ENCODE peak calls at places on chromosomes 16 and 17, in eight cellular contexts. One of them, this sample, is unnamed.

GRCh38 chr17:15659663-15660062 is 24.4 kb downstream of the TRIM16 start:
- DNase-seq in OCI-LY7: no peak
- DNase-seq in A549: no peak
- DNase-seq in Calu3: peak
- DNase-seq in PC-9: peak
- DNase-seq in psoas muscle: no peak
- DNase-seq in endothelial cell: no peak
- DNase-seq in CD4-positive, alpha-beta T cell: no peak
- DNase-seq in this sample: no peak

GRCh38 chr16:518858-519257 is 8.7 kb upstream of the CAPN15 start:
- DNase-seq in endothelial cell: no peak
- DNase-seq in Calu3: no peak
- DNase-seq in OCI-LY7: no peak
- DNase-seq in psoas muscle: no peak
- DNase-seq in CD4-positive, alpha-beta T cell: no peak
- DNase-seq in PC-9: no peak
- DNase-seq in A549: no peak
- DNase-seq in this sample: no peak

GRCh38 chr17:7589204-7589868 is 558 bp downstream of the SOX15 start:
- DNase-seq in Calu3: no peak
- DNase-seq in CD4-positive, alpha-beta T cell: peak
- DNase-seq in OCI-LY7: peak
- DNase-seq in PC-9: peak
- DNase-seq in psoas muscle: peak
- DNase-seq in endothelial cell: peak
- DNase-seq in A549: no peak
- DNase-seq in this sample: peak

GRCh38 chr17:72259977-72260376 is 139.2 kb downstream of the SOX9 start:
- DNase-seq in Calu3: no peak
- DNase-seq in endothelial cell: no peak
- DNase-seq in CD4-positive, alpha-beta T cell: no peak
- DNase-seq in PC-9: no peak
- DNase-seq in A549: no peak
- DNase-seq in OCI-LY7: no peak
- DNase-seq in psoas muscle: no peak
- DNase-seq in this sample: no peak

GRCh38 chr16:59192551-59193199 is 458.6 kb upstream of the GOT2 start:
- DNase-seq in endothelial cell: peak
- DNase-seq in PC-9: peak
- DNase-seq in Calu3: peak
- DNase-seq in A549: no peak
- DNase-seq in psoas muscle: no peak
- DNase-seq in CD4-positive, alpha-beta T cell: no peak
- DNase-seq in OCI-LY7: peak
- DNase-seq in this sample: no peak

GRCh38 chr16:48203974-48204824 is 39.9 kb upstream of the LONP2 start:
- DNase-seq in CD4-positive, alpha-beta T cell: no peak
- DNase-seq in PC-9: no peak
- DNase-seq in A549: no peak
- DNase-seq in OCI-LY7: no peak
- DNase-seq in Calu3: peak
- DNase-seq in psoas muscle: no peak
- DNase-seq in endothelial cell: no peak
- DNase-seq in this sample: no peak

GRCh38 chr16:68538880-68539701 is at the start of gene ZFP90:
- DNase-seq in OCI-LY7: peak
- DNase-seq in PC-9: peak
- DNase-seq in psoas muscle: peak
- DNase-seq in A549: peak
- DNase-seq in CD4-positive, alpha-beta T cell: peak
- DNase-seq in Calu3: peak
- DNase-seq in endothelial cell: peak
- DNase-seq in this sample: peak

GRCh38 chr16:14489460-14489859 is 140.6 kb downstream of the PARN start:
- DNase-seq in psoas muscle: no peak
- DNase-seq in endothelial cell: peak
- DNase-seq in OCI-LY7: peak
- DNase-seq in A549: peak
- DNase-seq in PC-9: no peak
- DNase-seq in Calu3: peak
- DNase-seq in CD4-positive, alpha-beta T cell: no peak
- DNase-seq in this sample: no peak

GRCh38 chr16:57871457-57871856 is 69.2 kb upstream of the KIFC3 start:
- DNase-seq in PC-9: no peak
- DNase-seq in CD4-positive, alpha-beta T cell: no peak
- DNase-seq in psoas muscle: no peak
- DNase-seq in endothelial cell: no peak
- DNase-seq in A549: peak
- DNase-seq in OCI-LY7: no peak
- DNase-seq in Calu3: no peak
- DNase-seq in this sample: no peak

GRCh38 chr16:25481636-25482035 is 210.1 kb upstream of the HS3ST4 start:
- DNase-seq in CD4-positive, alpha-beta T cell: no peak
- DNase-seq in OCI-LY7: no peak
- DNase-seq in psoas muscle: no peak
- DNase-seq in A549: no peak
- DNase-seq in Calu3: no peak
- DNase-seq in endothelial cell: no peak
- DNase-seq in PC-9: no peak
- DNase-seq in this sample: no peak

GRCh38 chr17:44688675-44689491 is 693 bp downstream of the CCDC43 start:
- DNase-seq in Calu3: no peak
- DNase-seq in PC-9: no peak
- DNase-seq in endothelial cell: no peak
- DNase-seq in CD4-positive, alpha-beta T cell: peak
- DNase-seq in A549: peak
- DNase-seq in OCI-LY7: peak
- DNase-seq in psoas muscle: no peak
- DNase-seq in this sample: no peak

GRCh38 chr16:68739964-68740627 is 3.0 kb downstream of the CDH1 start:
- DNase-seq in psoas muscle: no peak
- DNase-seq in OCI-LY7: peak
- DNase-seq in endothelial cell: no peak
- DNase-seq in Calu3: peak
- DNase-seq in A549: peak
- DNase-seq in CD4-positive, alpha-beta T cell: no peak
- DNase-seq in PC-9: no peak
- DNase-seq in this sample: no peak

GRCh38 chr17:31811021-31811565 is 48.0 kb downstream of the COPRS start:
- DNase-seq in CD4-positive, alpha-beta T cell: no peak
- DNase-seq in psoas muscle: no peak
- DNase-seq in Calu3: no peak
- DNase-seq in OCI-LY7: no peak
- DNase-seq in endothelial cell: no peak
- DNase-seq in A549: no peak
- DNase-seq in PC-9: no peak
- DNase-seq in this sample: no peak

GRCh38 chr17:40451420-40451819 is 8.2 kb downstream of the IGFBP4 start:
- DNase-seq in OCI-LY7: no peak
- DNase-seq in CD4-positive, alpha-beta T cell: no peak
- DNase-seq in A549: no peak
- DNase-seq in PC-9: no peak
- DNase-seq in Calu3: no peak
- DNase-seq in endothelial cell: no peak
- DNase-seq in psoas muscle: peak
- DNase-seq in this sample: no peak

GRCh38 chr16:75780669-75781068 is 54.4 kb upstream of the CPHXL start:
- DNase-seq in psoas muscle: no peak
- DNase-seq in CD4-positive, alpha-beta T cell: no peak
- DNase-seq in endothelial cell: no peak
- DNase-seq in A549: no peak
- DNase-seq in OCI-LY7: no peak
- DNase-seq in Calu3: no peak
- DNase-seq in PC-9: no peak
- DNase-seq in this sample: no peak

GRCh38 chr16:35011-35775 is 18.2 kb downstream of the POLR3K start:
- DNase-seq in CD4-positive, alpha-beta T cell: no peak
- DNase-seq in psoas muscle: no peak
- DNase-seq in PC-9: no peak
- DNase-seq in OCI-LY7: peak
- DNase-seq in Calu3: no peak
- DNase-seq in endothelial cell: no peak
- DNase-seq in A549: no peak
- DNase-seq in this sample: no peak

GRCh38 chr17:27345141-27345904 is 51.4 kb downstream of the WSB1 start:
- DNase-seq in endothelial cell: peak
- DNase-seq in OCI-LY7: no peak
- DNase-seq in PC-9: no peak
- DNase-seq in CD4-positive, alpha-beta T cell: no peak
- DNase-seq in A549: no peak
- DNase-seq in psoas muscle: no peak
- DNase-seq in Calu3: no peak
- DNase-seq in this sample: no peak

GRCh38 chr17:44012391-44012790 is 2.4 kb downstream of the TMEM101 start:
- DNase-seq in psoas muscle: no peak
- DNase-seq in Calu3: no peak
- DNase-seq in CD4-positive, alpha-beta T cell: no peak
- DNase-seq in endothelial cell: no peak
- DNase-seq in A549: no peak
- DNase-seq in PC-9: no peak
- DNase-seq in OCI-LY7: no peak
- DNase-seq in this sample: no peak

GRCh38 chr17:13031718-13032350 is 14.0 kb upstream of the ELAC2 start:
- DNase-seq in PC-9: peak
- DNase-seq in CD4-positive, alpha-beta T cell: peak
- DNase-seq in endothelial cell: peak
- DNase-seq in Calu3: peak
- DNase-seq in A549: peak
- DNase-seq in OCI-LY7: peak
- DNase-seq in psoas muscle: peak
- DNase-seq in this sample: peak

GRCh38 chr17:39376434-39376833 is 25.0 kb downstream of the FBXL20 start:
- DNase-seq in PC-9: no peak
- DNase-seq in CD4-positive, alpha-beta T cell: no peak
- DNase-seq in endothelial cell: no peak
- DNase-seq in OCI-LY7: peak
- DNase-seq in Calu3: no peak
- DNase-seq in A549: no peak
- DNase-seq in psoas muscle: no peak
- DNase-seq in this sample: no peak

GRCh38 chr17:17848311-17848710 is 11.5 kb upstream of the SREBF1 start:
- DNase-seq in A549: no peak
- DNase-seq in PC-9: no peak
- DNase-seq in endothelial cell: no peak
- DNase-seq in psoas muscle: no peak
- DNase-seq in OCI-LY7: no peak
- DNase-seq in Calu3: no peak
- DNase-seq in CD4-positive, alpha-beta T cell: no peak
- DNase-seq in this sample: no peak

GRCh38 chr16:87325480-87325879 is 8.3 kb upstream of the C16orf95 start:
- DNase-seq in endothelial cell: no peak
- DNase-seq in Calu3: no peak
- DNase-seq in PC-9: no peak
- DNase-seq in A549: no peak
- DNase-seq in OCI-LY7: no peak
- DNase-seq in CD4-positive, alpha-beta T cell: no peak
- DNase-seq in psoas muscle: peak
- DNase-seq in this sample: no peak

GRCh38 chr17:79385962-79386563 is 224.8 kb downstream of the RBFOX3 start:
- DNase-seq in A549: no peak
- DNase-seq in psoas muscle: no peak
- DNase-seq in Calu3: no peak
- DNase-seq in endothelial cell: no peak
- DNase-seq in CD4-positive, alpha-beta T cell: no peak
- DNase-seq in OCI-LY7: no peak
- DNase-seq in PC-9: no peak
- DNase-seq in this sample: no peak

GRCh38 chr17:41476866-41477815 is 3.8 kb downstream of the KRT35 start:
- DNase-seq in A549: no peak
- DNase-seq in PC-9: no peak
- DNase-seq in CD4-positive, alpha-beta T cell: no peak
- DNase-seq in psoas muscle: no peak
- DNase-seq in endothelial cell: no peak
- DNase-seq in Calu3: no peak
- DNase-seq in OCI-LY7: no peak
- DNase-seq in this sample: no peak

GRCh38 chr17:41480581-41480980 is 370 bp downstream of the KRT35 start:
- DNase-seq in psoas muscle: no peak
- DNase-seq in OCI-LY7: no peak
- DNase-seq in Calu3: no peak
- DNase-seq in CD4-positive, alpha-beta T cell: no peak
- DNase-seq in A549: no peak
- DNase-seq in endothelial cell: no peak
- DNase-seq in PC-9: no peak
- DNase-seq in this sample: no peak

GRCh38 chr17:41481051-41481450 is at the start of gene KRT35:
- DNase-seq in PC-9: no peak
- DNase-seq in endothelial cell: no peak
- DNase-seq in psoas muscle: no peak
- DNase-seq in Calu3: no peak
- DNase-seq in A549: no peak
- DNase-seq in CD4-positive, alpha-beta T cell: no peak
- DNase-seq in OCI-LY7: no peak
- DNase-seq in this sample: no peak

GRCh38 chr17:41480136-41480535 is 815 bp downstream of the KRT35 start:
- DNase-seq in PC-9: no peak
- DNase-seq in CD4-positive, alpha-beta T cell: no peak
- DNase-seq in Calu3: no peak
- DNase-seq in endothelial cell: no peak
- DNase-seq in OCI-LY7: peak
- DNase-seq in A549: no peak
- DNase-seq in psoas muscle: no peak
- DNase-seq in this sample: no peak

GRCh38 chr17:41478240-41478639 is 2.7 kb downstream of the KRT35 start:
- DNase-seq in psoas muscle: no peak
- DNase-seq in Calu3: no peak
- DNase-seq in CD4-positive, alpha-beta T cell: no peak
- DNase-seq in endothelial cell: no peak
- DNase-seq in OCI-LY7: no peak
- DNase-seq in PC-9: no peak
- DNase-seq in A549: no peak
- DNase-seq in this sample: no peak
- TF ChIP-seq CTCF in psoas muscle: no peak
- TF ChIP-seq CTCF in Calu3: no peak
- TF ChIP-seq CTCF in CD4-positive, alpha-beta T cell: no peak
- TF ChIP-seq CTCF in endothelial cell: no peak
- TF ChIP-seq CTCF in OCI-LY7: no peak
- TF ChIP-seq CTCF in PC-9: no peak
- TF ChIP-seq CTCF in A549: no peak
- TF ChIP-seq CTCF in this sample: no peak

GRCh38 chr17:5793157-5793556 is 208.8 kb upstream of the NLRP1 start:
- DNase-seq in PC-9: no peak
- DNase-seq in Calu3: no peak
- DNase-seq in A549: no peak
- DNase-seq in OCI-LY7: no peak
- DNase-seq in psoas muscle: no peak
- DNase-seq in CD4-positive, alpha-beta T cell: no peak
- DNase-seq in endothelial cell: no peak
- DNase-seq in this sample: no peak
- TF ChIP-seq CTCF in PC-9: peak
- TF ChIP-seq CTCF in Calu3: no peak
- TF ChIP-seq CTCF in A549: no peak
- TF ChIP-seq CTCF in OCI-LY7: peak
- TF ChIP-seq CTCF in psoas muscle: no peak
- TF ChIP-seq CTCF in CD4-positive, alpha-beta T cell: no peak
- TF ChIP-seq CTCF in endothelial cell: peak
- TF ChIP-seq CTCF in this sample: no peak

GRCh38 chr16:55513616-55514015 is 4.7 kb downstream of the LPCAT2 start:
- DNase-seq in CD4-positive, alpha-beta T cell: no peak
- DNase-seq in PC-9: no peak
- DNase-seq in OCI-LY7: no peak
- DNase-seq in endothelial cell: no peak
- DNase-seq in psoas muscle: no peak
- DNase-seq in A549: no peak
- DNase-seq in Calu3: no peak
- DNase-seq in this sample: no peak
- TF ChIP-seq CTCF in CD4-positive, alpha-beta T cell: no peak
- TF ChIP-seq CTCF in PC-9: peak
- TF ChIP-seq CTCF in OCI-LY7: no peak
- TF ChIP-seq CTCF in endothelial cell: no peak
- TF ChIP-seq CTCF in psoas muscle: no peak
- TF ChIP-seq CTCF in A549: no peak
- TF ChIP-seq CTCF in Calu3: no peak
- TF ChIP-seq CTCF in this sample: no peak

GRCh38 chr17:50507871-50508572 is at the start of gene MYCBPAP:
- DNase-seq in endothelial cell: peak
- DNase-seq in CD4-positive, alpha-beta T cell: peak
- DNase-seq in A549: peak
- DNase-seq in PC-9: peak
- DNase-seq in OCI-LY7: peak
- DNase-seq in Calu3: peak
- DNase-seq in psoas muscle: peak
- DNase-seq in this sample: peak
- TF ChIP-seq CTCF in endothelial cell: no peak
- TF ChIP-seq CTCF in CD4-positive, alpha-beta T cell: no peak
- TF ChIP-seq CTCF in A549: peak
- TF ChIP-seq CTCF in PC-9: no peak
- TF ChIP-seq CTCF in OCI-LY7: no peak
- TF ChIP-seq CTCF in Calu3: no peak
- TF ChIP-seq CTCF in psoas muscle: peak
- TF ChIP-seq CTCF in this sample: no peak